ENCODE peak calls at places on chromosomes 16 and 17, in nine cellular contexts. B, R, D, H, U, G, V, A and K are unnamed samples.
A peak's percentile ranks its signal among the peaks of the same experiment; 100 is the strongest.

GRCh38 chr16:8600144-8600856 is 10.0 kb upstream of the TMEM114 start:
- DNase-seq in B (no peak), R (no peak), D (no peak), H (no peak), U (no peak), G (no peak), V (no peak), A (no peak), K (no peak)

GRCh38 chr17:4161560-4162221 is 18.7 kb downstream of the CYB5D2 start:
- DNase-seq in B (no peak), R (peak; percentile 5), D (no peak), H (no peak), U (no peak), G (no peak), V (no peak), A (no peak), K (no peak)

GRCh38 chr17:61387511-61388305 is 11.9 kb upstream of the TBX2 start:
- DNase-seq in B (no peak), R (no peak), D (no peak), H (no peak), U (no peak), G (no peak), V (no peak), A (no peak), K (no peak)

GRCh38 chr17:57597531-57598453 is 147.3 kb downstream of the CCDC182 start:
- DNase-seq in B (peak; percentile 78), R (peak; percentile 77), D (peak; percentile 33), H (peak; percentile 79), U (peak; percentile 79), G (peak; percentile 83), V (peak; percentile 83), A (peak; percentile 80), K (peak; percentile 30)

GRCh38 chr17:64992325-64992802 is 64.2 kb downstream of the GNA13 start:
- DNase-seq in B (no peak), R (no peak), D (no peak), H (peak; percentile 51), U (no peak), G (peak; percentile 23), V (peak; percentile 36), A (no peak), K (no peak)

GRCh38 chr17:78882546-78883089 is 20.4 kb downstream of the CEP295NL start:
- DNase-seq in B (no peak), R (no peak), D (no peak), H (no peak), U (no peak), G (no peak), V (peak; percentile 72), A (no peak), K (no peak)

GRCh38 chr16:88325087-88325750 is 57.5 kb upstream of the ZNF469 start:
- DNase-seq in B (no peak), R (no peak), D (no peak), H (no peak), U (no peak), G (no peak), V (no peak), A (no peak), K (no peak)

GRCh38 chr17:50728881-50729765 is 9.7 kb downstream of the LUC7L3 start:
- DNase-seq in B (no peak), R (no peak), D (no peak), H (no peak), U (no peak), G (no peak), V (no peak), A (no peak), K (no peak)

GRCh38 chr17:3475155-3475808 is 515 bp upstream of the ASPA start:
- DNase-seq in B (no peak), R (no peak), D (no peak), H (no peak), U (no peak), G (no peak), V (no peak), A (no peak), K (no peak)

GRCh38 chr17:10197721-10198508 is 491 bp downstream of the GAS7 start:
- DNase-seq in B (peak; percentile 21), R (no peak), D (no peak), H (no peak), U (peak; percentile 42), G (peak; percentile 45), V (no peak), A (peak; percentile 59), K (no peak)

GRCh38 chr17:21513012-21513570 is 136.9 kb downstream of the KCNJ12 start:
- DNase-seq in B (peak; percentile 88), R (peak; percentile 72), D (peak; percentile 63), H (peak; percentile 72), U (peak; percentile 87), G (peak; percentile 94), V (peak; percentile 81), A (peak; percentile 88), K (peak; percentile 30)

GRCh38 chr17:82384730-82385429 is 13.3 kb downstream of the UTS2R start:
- DNase-seq in B (no peak), R (no peak), D (no peak), H (peak; percentile 27), U (peak; percentile 45), G (peak; percentile 92), V (peak; percentile 96), A (peak; percentile 45), K (no peak)

GRCh38 chr17:81948635-81949378 is 1.8 kb upstream of the MYADML2 start:
- DNase-seq in B (no peak), R (no peak), D (no peak), H (no peak), U (no peak), G (no peak), V (no peak), A (no peak), K (no peak)

GRCh38 chr17:41520821-41521521 is 2.3 kb upstream of the KRT15 start:
- DNase-seq in B (no peak), R (no peak), D (no peak), H (no peak), U (no peak), G (no peak), V (no peak), A (no peak), K (no peak)